ENCODE peak calls at places on chromosomes 11 and 22, in four cellular contexts. S, W, N and D are unnamed samples.

GRCh38 chr11:790721-791564 is 1.1 kb upstream of the CEND1 start:
- DNase-seq in S (no peak), N (no peak), W (peak), D (no peak)

GRCh38 chr11:91796999-91797398 is 427.6 kb upstream of the FAT3 start:
- DNase-seq in W (peak), N (no peak), S (no peak), D (no peak)

GRCh38 chr11:69637601-69637955 is 3.4 kb upstream of the CCND1 start:
- DNase-seq in N (no peak), W (no peak), S (no peak), D (no peak)

GRCh38 chr11:94132152-94132558 is 3.5 kb downstream of the PANX1 start:
- DNase-seq in W (no peak), S (no peak), N (no peak), D (no peak)

GRCh38 chr11:69138265-69138664 is 17.5 kb upstream of the SMIM38 start:
- DNase-seq in W (peak), S (no peak), N (no peak), D (no peak)

GRCh38 chr11:16953620-16954019 is 60.6 kb downstream of the PLEKHA7 start:
- DNase-seq in N (no peak), S (no peak), W (no peak), D (no peak)

GRCh38 chr11:84390441-84391078 is 1104.4 kb upstream of the CCDC90B start:
- DNase-seq in W (no peak), S (no peak), N (no peak), D (no peak)

GRCh38 chr11:44622721-44623258 is 57.3 kb downstream of the CD82 start:
- DNase-seq in S (no peak), N (no peak), W (no peak), D (no peak)

GRCh38 chr22:24587948-24588347 is 4.9 kb downstream of the LRRC75B start:
- DNase-seq in S (no peak), N (no peak), W (no peak), D (no peak)

GRCh38 chr11:107157146-107157808 is 139.0 kb upstream of the GUCY1A2 start:
- DNase-seq in S (no peak), N (no peak), W (no peak), D (no peak)

GRCh38 chr11:73636249-73636648 is 10.1 kb upstream of the PLEKHB1 start:
- DNase-seq in N (no peak), W (no peak), S (no peak), D (no peak)

GRCh38 chr11:96137357-96137756 is 205.6 kb downstream of the MAML2 start:
- DNase-seq in W (no peak), N (no peak), S (no peak), D (no peak)

GRCh38 chr22:50508897-50509296 is 873 bp downstream of the NCAPH2 start:
- DNase-seq in W (no peak), N (no peak), S (no peak), D (no peak)

GRCh38 chr22:36223504-36223903 is 15.8 kb downstream of the APOL2 start:
- DNase-seq in W (no peak), N (no peak), S (no peak), D (no peak)

GRCh38 chr22:24187731-24188644 is 6.7 kb downstream of the SUSD2 start:
- DNase-seq in N (no peak), S (no peak), W (no peak), D (no peak)

GRCh38 chr22:43060213-43060612 is 29.0 kb downstream of the TTLL1 start:
- DNase-seq in N (no peak), W (peak), S (peak), D (peak)

GRCh38 chr11:93219440-93219839 is 21.6 kb upstream of the SLC36A4 start:
- DNase-seq in S (no peak), N (no peak), W (no peak), D (no peak)

GRCh38 chr22:38873469-38874411 is 1.7 kb upstream of the CBX6 start:
- DNase-seq in N (peak), W (no peak), S (no peak), D (no peak)

GRCh38 chr22:50694766-50695420 is 22.3 kb downstream of the SHANK3 start:
- DNase-seq in W (no peak), S (no peak), N (no peak), D (no peak)

GRCh38 chr11:16815047-16815767 is 76.8 kb downstream of the C11orf58 start:
- DNase-seq in S (peak), N (no peak), W (no peak), D (no peak)

GRCh38 chr22:27115410-27115809 is 458.0 kb downstream of the MIAT start:
- DNase-seq in N (no peak), W (no peak), S (no peak), D (no peak)

GRCh38 chr22:41638124-41638523 is 17.0 kb downstream of the XRCC6 start:
- DNase-seq in W (peak), N (no peak), S (no peak), D (no peak)

GRCh38 chr11:95068549-95068948 is 1.8 kb downstream of the SRSF8 start:
- DNase-seq in W (peak), N (peak), S (no peak), D (peak)

GRCh38 chr22:21937041-21937820 is 15.4 kb downstream of the PPM1F start:
- DNase-seq in W (no peak), N (no peak), S (no peak), D (no peak)

GRCh38 chr22:39384750-39385480 is 14.7 kb upstream of the TAB1 start:
- DNase-seq in N (no peak), S (peak), W (peak), D (peak)

GRCh38 chr11:73314121-73314948 is 6.3 kb downstream of the ARHGEF17 start:
- DNase-seq in N (no peak), W (peak), S (peak), D (peak)

GRCh38 chr11:10893713-10894112 is 35.9 kb upstream of the ZBED5 start:
- DNase-seq in N (no peak), W (peak), S (no peak), D (peak)

GRCh38 chr22:26981111-26981510 is 323.7 kb downstream of the MIAT start:
- DNase-seq in W (no peak), N (no peak), S (no peak), D (no peak)

GRCh38 chr11:27865105-27865504 is 164.8 kb upstream of the BDNF start:
- DNase-seq in N (no peak), S (no peak), W (no peak), D (no peak)

GRCh38 chr11:27860811-27861210 is 160.6 kb upstream of the BDNF start:
- DNase-seq in W (no peak), S (no peak), N (no peak), D (no peak)

GRCh38 chr11:27861706-27862430 is 161.6 kb upstream of the BDNF start:
- DNase-seq in S (no peak), N (no peak), W (peak), D (no peak)

GRCh38 chr11:27863637-27864036 is 163.4 kb upstream of the BDNF start:
- DNase-seq in N (no peak), W (no peak), S (no peak), D (no peak)

DNA sequence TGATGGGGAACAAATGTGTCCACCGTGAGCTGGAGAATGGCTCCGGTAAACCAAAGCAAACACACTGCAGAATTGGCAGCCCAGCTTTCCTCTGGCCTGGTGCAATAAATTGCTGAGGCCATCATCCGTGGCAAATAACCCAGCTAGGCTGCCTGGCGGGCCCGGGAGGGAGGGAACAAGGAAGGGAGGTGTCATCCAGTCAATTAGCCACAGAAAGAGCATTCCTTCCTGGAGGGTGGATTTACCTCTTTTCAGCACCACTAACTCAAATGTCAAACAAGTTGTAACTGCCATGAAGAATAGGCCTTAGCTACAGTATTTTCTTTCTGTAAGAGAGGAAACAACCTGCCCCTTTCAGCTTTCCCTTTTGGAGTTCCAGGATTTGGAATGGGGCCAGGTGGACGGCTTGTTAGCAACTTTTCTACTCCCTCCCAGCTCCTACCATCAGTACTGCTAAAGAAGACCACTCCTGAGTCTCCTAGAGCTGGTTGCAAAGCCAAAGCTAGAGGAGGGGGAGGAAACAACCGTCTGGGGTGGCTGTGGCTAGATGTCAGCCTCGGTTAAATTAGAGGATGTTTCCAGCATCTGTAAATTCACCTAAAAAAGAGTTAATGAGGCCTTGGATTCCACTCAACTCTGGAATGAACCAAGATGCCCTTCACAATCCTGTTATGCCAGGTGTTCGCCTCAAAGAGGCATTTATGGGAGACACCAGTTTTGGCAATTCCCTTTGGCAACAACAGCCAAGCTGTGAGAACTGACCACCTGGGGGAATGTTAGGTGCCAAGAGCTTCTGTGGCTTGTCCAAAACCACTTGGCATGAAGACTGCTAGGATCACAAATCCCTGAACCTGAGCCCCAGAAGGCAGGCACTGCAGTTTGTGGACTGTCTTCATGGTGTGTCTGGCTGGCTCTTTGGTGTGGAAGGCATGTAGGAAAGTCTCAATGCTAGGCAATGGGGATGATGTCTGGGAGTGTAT is 164.1 kb upstream of the BDNF start:
- DNase-seq in S (no peak), N (no peak), W (no peak), D (no peak)
- TF ChIP-seq MYC in S (no peak), N (no peak), W (no peak), D (no peak)

GRCh38 chr11:27280131-27280530 is 82.9 kb downstream of the CCDC34 start:
- DNase-seq in N (no peak), W (no peak), S (no peak), D (no peak)
- TF ChIP-seq CHD4 in N (no peak), W (no peak), S (no peak), D (no peak)

DNA sequence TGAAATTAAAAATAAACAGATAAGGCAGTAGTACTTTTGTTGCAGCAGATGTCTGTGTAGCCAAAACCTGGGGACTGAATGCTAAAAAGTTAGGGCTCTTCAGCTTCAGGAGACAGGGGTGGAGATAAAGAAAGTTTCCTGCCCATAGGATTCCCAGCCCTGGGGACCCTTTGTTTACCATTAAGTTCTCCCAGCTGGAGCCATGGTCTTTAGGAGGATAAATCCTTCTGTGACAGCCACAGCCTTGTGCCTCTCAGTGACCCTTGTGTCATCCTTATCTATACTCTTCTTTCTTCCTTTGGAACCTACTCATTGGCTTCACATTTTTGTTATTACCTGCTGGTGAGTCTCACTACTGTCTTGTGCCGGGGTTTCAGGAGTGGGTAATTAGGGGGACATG is at the start of gene OR51M1:
- DNase-seq in N (no peak), W (no peak), S (no peak), D (no peak)
- TF ChIP-seq MYC in N (no peak), W (no peak), S (no peak), D (no peak)

GRCh38 chr11:104573431-104573830 is 324.8 kb downstream of the CASP12 start:
- DNase-seq in S (no peak), N (no peak), W (peak), D (no peak)

GRCh38 chr11:104565581-104565956 is 332.7 kb downstream of the CASP12 start:
- DNase-seq in S (no peak), N (no peak), W (no peak), D (no peak)

GRCh38 chr11:104572279-104572678 is 326.0 kb downstream of the CASP12 start:
- DNase-seq in S (no peak), W (no peak), N (no peak), D (no peak)

GRCh38 chr11:104564921-104565580 is 333.2 kb downstream of the CASP12 start:
- DNase-seq in W (no peak), S (no peak), N (no peak), D (no peak)

GRCh38 chr11:104570088-104570701 is 328.1 kb downstream of the CASP12 start:
- DNase-seq in N (no peak), S (no peak), W (no peak), D (no peak)
- TF ChIP-seq CHD4 in N (no peak), S (no peak), W (no peak), D (no peak)

DNA sequence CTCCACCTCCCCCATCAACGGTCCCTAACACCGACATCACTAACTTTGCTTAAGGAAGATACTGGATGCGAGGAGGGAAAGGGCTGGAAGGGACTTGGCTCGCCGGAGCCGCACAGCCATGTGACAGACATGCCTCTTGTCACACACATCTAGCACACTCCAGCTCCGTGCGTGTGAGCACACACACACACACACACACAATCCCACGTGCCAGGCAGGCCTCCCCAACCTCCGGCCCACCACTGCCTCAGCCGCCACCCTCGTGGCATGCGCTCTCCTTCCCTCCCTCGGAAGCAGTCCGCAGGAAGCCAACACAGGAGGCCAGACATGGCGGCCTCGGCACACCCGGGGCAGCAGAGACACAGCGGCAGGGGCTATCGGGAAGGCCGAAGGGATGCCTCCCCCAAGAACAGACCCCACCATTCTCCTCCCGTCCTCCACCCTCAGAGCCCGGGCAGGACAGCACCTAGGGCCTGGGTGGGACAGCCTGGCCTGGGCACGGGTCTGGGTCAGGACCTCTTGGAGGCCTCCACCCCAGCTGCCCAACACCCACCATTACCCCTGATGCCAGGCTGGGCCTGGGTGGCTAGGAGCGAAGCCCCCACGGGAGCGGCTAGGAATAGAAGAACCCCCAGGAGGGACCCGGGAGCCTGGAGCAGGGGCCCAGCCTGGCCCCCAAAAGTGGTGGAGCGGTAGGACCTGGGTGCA is 1.0 kb downstream of the MFNG start:
- DNase-seq in N (no peak), S (no peak), W (no peak), D (no peak)
- TF ChIP-seq MYC in N (peak), S (no peak), W (no peak), D (no peak)

GRCh38 chr22:30205281-30206115 is 41.1 kb downstream of the LIF start:
- DNase-seq in N (no peak), W (peak), S (no peak), D (peak)
- TF ChIP-seq CHD4 in N (no peak), W (no peak), S (no peak), D (no peak)

DNA sequence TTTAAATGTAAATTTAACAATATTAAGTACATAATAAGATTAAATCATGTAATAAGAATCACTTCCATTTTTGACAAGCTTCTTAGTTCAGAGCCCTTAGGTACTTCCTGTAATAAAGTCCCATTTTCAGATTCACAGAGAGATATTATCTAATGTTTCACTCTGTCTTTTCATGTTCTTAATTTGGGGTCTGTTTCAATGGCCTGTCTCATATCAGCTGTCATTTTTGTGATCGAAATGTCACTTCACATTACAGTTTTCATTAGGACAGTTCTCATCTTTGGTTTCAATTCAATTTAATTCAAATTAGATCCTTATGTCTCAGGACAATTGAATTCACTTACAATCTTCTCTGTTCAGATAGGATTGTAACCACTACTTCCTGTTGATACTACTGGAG is 22.6 kb upstream of the OLFML1 start:
- DNase-seq in N (no peak), S (no peak), W (no peak), D (no peak)
- TF ChIP-seq MYC in N (no peak), S (no peak), W (no peak), D (no peak)

DNA sequence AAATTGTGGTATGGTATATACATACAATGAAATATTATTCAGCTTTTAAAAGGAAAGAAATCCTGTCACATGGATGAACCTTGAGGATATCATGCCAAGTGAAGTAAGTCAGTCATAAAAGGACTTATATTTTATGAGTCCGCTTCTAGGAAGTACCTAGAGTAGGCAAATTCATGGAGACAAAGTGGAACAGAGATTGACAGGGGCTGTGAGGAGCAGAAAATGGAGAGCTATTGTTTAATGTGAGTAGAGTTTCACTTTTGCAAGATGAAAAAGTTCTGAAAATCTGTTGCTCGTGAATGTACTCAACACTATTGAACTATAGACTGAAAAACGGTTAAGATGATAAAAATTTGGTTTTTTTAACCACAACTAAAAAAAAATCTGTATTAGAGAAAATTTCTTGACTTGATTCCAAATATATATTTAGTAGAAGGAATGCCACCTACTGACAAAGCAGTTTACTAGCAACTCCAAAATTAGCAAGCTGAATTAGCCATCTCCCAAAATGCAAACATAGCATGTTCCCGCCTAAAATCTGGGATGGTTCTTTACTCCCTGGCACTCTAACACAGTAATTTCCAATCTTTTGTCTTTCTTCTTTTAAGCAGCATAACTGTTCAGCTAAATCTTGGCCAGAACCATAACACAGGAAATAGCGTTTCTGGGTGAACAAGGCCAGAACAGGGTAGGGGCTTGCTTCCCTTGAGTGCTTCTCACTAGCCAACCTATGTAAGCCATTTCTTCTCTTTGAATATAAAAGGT is 1.5 kb downstream of the UFD1 start:
- DNase-seq in S (no peak), N (no peak), W (no peak), D (peak)
- TF ChIP-seq CHD4 in S (no peak), N (no peak), W (no peak), D (no peak)